ENCODE peak calls at places on chromosomes 4 and X, in nine cellular contexts. F is brain microvascular endothelial cell, Q is fibroblast of the aortic adventitia, S is ovary, L is heart right ventricle, X is spleen, U is right cardiac atrium, Z is OCI-LY7, M is upper lobe of right lung. W is an unnamed sample.

GRCh38 chrX:134716620-134717012 is 58.3 kb upstream of the PLAC1 start:
- DNase-seq in S (no peak), Q (no peak), M (no peak), X (no peak), F (no peak), U (no peak), L (no peak), Z (no peak), W (no peak)

GRCh38 chr4:6523251-6523650 is 50.8 kb upstream of the PPP2R2C start:
- DNase-seq in M (no peak), U (no peak), X (no peak), Z (no peak), Q (no peak), L (no peak), S (no peak), F (no peak), W (no peak)

GRCh38 chr4:154611833-154612232 is 623 bp downstream of the FGG start:
- DNase-seq in M (no peak), X (no peak), F (no peak), Z (no peak), U (no peak), S (no peak), Q (no peak), L (no peak), W (no peak)

GRCh38 chr4:3877236-3877635 is 111.1 kb downstream of the ADRA2C start:
- DNase-seq in S (no peak), U (no peak), F (peak), X (no peak), Q (no peak), M (no peak), Z (no peak), L (no peak), W (no peak)

GRCh38 chr4:5098176-5098575 is 46.9 kb downstream of the STK32B start:
- DNase-seq in Z (no peak), M (no peak), Q (no peak), S (no peak), U (no peak), F (peak), X (no peak), L (no peak), W (no peak)

GRCh38 chr4:83356899-83357661 is 22.4 kb upstream of the HPSE start:
- DNase-seq in X (no peak), S (no peak), Q (peak), U (no peak), M (no peak), L (no peak), F (peak), Z (no peak), W (peak)

GRCh38 chr4:85677286-85677685 is 202.3 kb downstream of the ARHGAP24 start:
- DNase-seq in M (no peak), L (no peak), Z (no peak), X (no peak), U (no peak), F (no peak), S (no peak), Q (peak), W (no peak)

GRCh38 chrX:68490644-68491043 is 8.2 kb upstream of the YIPF6 start:
- DNase-seq in S (no peak), Q (peak), L (no peak), F (peak), M (no peak), Z (no peak), X (no peak), U (no peak), W (no peak)

GRCh38 chrX:150044556-150044955 is 106.3 kb upstream of the EOLA2 start:
- DNase-seq in S (no peak), M (no peak), Z (no peak), L (no peak), X (no peak), F (no peak), Q (no peak), U (no peak), W (no peak)

GRCh38 chr4:122819708-122820449 is 6.8 kb upstream of the FGF2 start:
- DNase-seq in L (no peak), M (no peak), Q (no peak), S (no peak), F (peak), X (no peak), U (no peak), Z (no peak), W (no peak)

GRCh38 chr4:10958226-10958856 is 273.8 kb upstream of the CLNK start:
- DNase-seq in M (no peak), L (no peak), Q (no peak), S (no peak), U (no peak), F (no peak), X (no peak), Z (no peak), W (no peak)

GRCh38 chrX:150143721-150144440 is 205.6 kb upstream of the EOLA2 start:
- DNase-seq in Z (no peak), S (no peak), X (no peak), Q (no peak), F (no peak), L (no peak), M (no peak), U (no peak), W (no peak)

GRCh38 chr4:79528241-79528706 is 120.2 kb upstream of the GK2 start:
- DNase-seq in F (no peak), X (peak), Q (no peak), Z (no peak), U (no peak), L (no peak), S (no peak), M (no peak), W (no peak)

GRCh38 chrX:82813671-82814078 is 694.4 kb upstream of the POU3F4 start:
- DNase-seq in L (no peak), Z (no peak), U (no peak), Q (peak), M (no peak), X (no peak), S (no peak), F (peak), W (peak)

GRCh38 chr4:141028024-141028529 is 105.2 kb downstream of the RNF150 start:
- DNase-seq in U (no peak), Z (no peak), X (no peak), M (no peak), S (no peak), Q (peak), F (no peak), L (no peak), W (no peak)

DNA sequence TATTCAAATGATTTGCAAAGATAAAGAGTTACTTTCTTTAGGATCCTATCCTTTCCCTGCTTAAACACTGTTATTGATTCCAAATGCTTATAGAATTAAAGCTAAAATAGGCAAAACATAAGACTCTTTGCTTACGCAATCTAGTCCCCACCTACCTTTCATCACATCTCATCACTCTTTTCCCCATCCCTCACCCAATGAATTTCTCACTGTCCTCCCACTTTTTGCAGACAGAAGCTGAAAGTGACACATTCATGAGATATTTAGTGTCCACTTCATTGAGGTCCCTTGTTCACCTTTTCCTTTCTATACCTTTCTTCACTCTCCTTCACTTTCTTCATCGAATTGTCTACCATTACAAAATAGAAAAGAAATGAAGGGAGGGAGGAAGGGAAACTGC is 424 bp downstream of the SATL1 start:
- DNase-seq in Z (no peak), U (no peak), L (no peak), Q (no peak), X (no peak), F (no peak), S (no peak), M (no peak), W (no peak)
- H3K4me3 ChIP-seq in Z (peak), U (no peak), L (peak), Q (no peak), X (no peak), F (no peak), S (peak), M (no peak), W (peak)

DNA sequence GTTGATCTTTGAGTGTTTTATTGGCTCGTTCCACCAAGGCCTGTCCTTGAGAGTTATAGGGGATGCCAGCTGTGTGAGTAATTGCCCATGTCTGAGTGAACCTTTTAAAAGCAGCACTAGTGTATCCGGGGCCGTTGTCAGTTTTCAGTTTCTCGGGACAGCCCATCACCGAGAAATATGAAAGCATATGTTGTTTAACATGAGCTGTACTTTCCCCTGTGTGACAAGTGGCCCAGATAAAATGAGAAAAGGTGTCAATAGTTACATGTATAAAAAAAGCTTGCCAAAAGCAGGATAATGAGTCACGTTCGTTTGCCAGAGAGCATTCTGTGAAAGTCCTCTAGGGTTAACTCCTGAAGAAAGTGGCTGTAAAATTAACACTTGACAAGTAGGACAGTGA is 48.6 kb upstream of the RASSF6 start:
- DNase-seq in S (no peak), U (no peak), Q (peak), X (no peak), F (no peak), Z (no peak), M (no peak), L (no peak), W (no peak)
- H3K4me3 ChIP-seq in S (no peak), U (no peak), Q (no peak), X (no peak), F (no peak), Z (no peak), M (no peak), L (no peak), W (no peak)

GRCh38 chrX:49054073-49054762 is 4.6 kb upstream of the CCDC120 start:
- DNase-seq in Z (no peak), F (no peak), L (no peak), M (no peak), X (no peak), Q (no peak), U (no peak), S (no peak), W (no peak)
- H3K4me3 ChIP-seq in Z (peak), F (peak), L (peak), M (peak), X (peak), Q (peak), U (peak), S (peak), W (peak)

DNA sequence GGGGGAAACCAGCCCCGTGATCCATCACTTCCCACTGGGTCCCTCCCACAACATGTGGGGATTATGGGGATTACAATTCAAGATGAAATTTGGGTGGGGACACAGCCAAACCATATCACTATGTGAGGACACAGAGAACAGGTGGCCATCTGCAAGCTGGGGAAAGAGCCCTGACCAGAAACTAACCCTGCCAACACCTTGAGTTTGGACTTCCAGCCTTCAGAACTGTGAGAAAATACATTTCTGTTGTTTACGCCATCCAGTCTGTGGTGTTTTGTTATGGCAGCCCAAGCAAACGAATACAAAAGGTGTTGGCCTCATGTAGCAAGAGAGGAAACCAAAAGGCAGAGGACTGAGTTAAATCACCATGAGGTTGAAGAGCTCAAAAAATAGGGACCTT is 169.9 kb upstream of the TENM3 start:
- DNase-seq in L (no peak), F (no peak), Z (no peak), X (no peak), U (no peak), M (no peak), S (no peak), Q (no peak), W (no peak)
- H3K4me3 ChIP-seq in L (no peak), F (no peak), Z (no peak), X (no peak), U (no peak), M (no peak), S (no peak), Q (no peak), W (no peak)

GRCh38 chrX:119501511-119502148 is 33.4 kb downstream of the SLC25A5 start:
- DNase-seq in Z (no peak), U (no peak), M (no peak), Q (no peak), F (no peak), S (no peak), X (no peak), L (no peak), W (no peak)
- H3K4me3 ChIP-seq in Z (no peak), U (no peak), M (no peak), Q (no peak), F (no peak), S (no peak), X (no peak), L (no peak), W (no peak)

GRCh38 chr4:24980064-24980690 is 50.6 kb downstream of the LGI2 start:
- DNase-seq in M (no peak), X (no peak), L (peak), Z (peak), S (peak), U (no peak), F (peak), Q (peak), W (peak)

GRCh38 chr4:24974252-24974580 is 56.5 kb downstream of the LGI2 start:
- DNase-seq in F (no peak), S (no peak), L (no peak), Z (no peak), M (no peak), X (no peak), Q (no peak), U (no peak), W (no peak)

GRCh38 chr4:24979554-24979953 is 51.2 kb downstream of the LGI2 start:
- DNase-seq in Q (peak), F (no peak), S (no peak), L (peak), Z (no peak), X (no peak), U (peak), M (no peak), W (no peak)

GRCh38 chr4:24975505-24975904 is 55.2 kb downstream of the LGI2 start:
- DNase-seq in X (no peak), F (no peak), L (no peak), Q (no peak), U (no peak), Z (no peak), S (no peak), M (no peak), W (no peak)

GRCh38 chr4:24978291-24979072 is 52.3 kb downstream of the LGI2 start:
- DNase-seq in Z (no peak), X (no peak), S (no peak), L (peak), Q (no peak), M (no peak), U (no peak), F (no peak), W (no peak)
- H3K4me3 ChIP-seq in Z (no peak), X (no peak), S (no peak), L (no peak), Q (no peak), M (no peak), U (no peak), F (no peak), W (no peak)